ENCODE peak calls at places on chromosomes 1 and 21, in nine cellular contexts. T is ascending aorta; J is body of pancreas; B is CD4-positive, CD25-positive, alpha-beta regulatory T cell; E is neuronal stem cell; L is naive thymus-derived CD4-positive, alpha-beta T cell; R is IMR-90; V is heart right ventricle; S is GM23248. Q is an unnamed sample. For H3K4me1, the result is how much of the 10 kb centered on the place peaks cover.

GRCh38 chr1:91165033-91165654 is 143.3 kb upstream of the ZNF644 start:
- DNase-seq in T (peak), J (peak), B (peak), E (peak), L (peak), R (peak), V (peak), S (peak), Q (peak)

GRCh38 chr1:66676616-66677298 is 75.5 kb upstream of the DYNLT5 start:
- DNase-seq in T (no peak), J (no peak), B (no peak), E (no peak), L (no peak), R (peak), V (peak), S (peak), Q (no peak)

GRCh38 chr1:197671140-197671539 is 104.1 kb downstream of the DENND1B start:
- DNase-seq in T (no peak), J (no peak), B (no peak), E (no peak), L (no peak), R (peak), V (no peak), S (peak), Q (no peak)

GRCh38 chr1:6869002-6869380 is 83.7 kb downstream of the CAMTA1 start:
- DNase-seq in T (no peak), J (no peak), B (no peak), E (no peak), L (no peak), R (no peak), V (no peak), S (no peak), Q (no peak)

GRCh38 chr1:111203681-111204210 is 3.3 kb upstream of the DENND2D start:
- DNase-seq in T (peak), J (peak), B (peak), E (no peak), L (peak), R (no peak), V (peak), S (peak), Q (peak)

GRCh38 chr1:6599141-6599975 is 3.3 kb downstream of the KLHL21 start:
- DNase-seq in T (no peak), J (peak), B (peak), E (no peak), L (peak), R (no peak), V (no peak), S (peak), Q (peak)

GRCh38 chr1:17117451-17118265 is 1.6 kb downstream of the PADI2 start:
- DNase-seq in T (no peak), J (peak), B (no peak), E (no peak), L (no peak), R (no peak), V (no peak), S (no peak), Q (no peak)

GRCh38 chr1:26027716-26028489 is 6.3 kb downstream of the EXTL1 start:
- DNase-seq in T (no peak), J (no peak), B (no peak), E (no peak), L (no peak), R (no peak), V (no peak), S (peak), Q (no peak)

GRCh38 chr21:41631564-41632461 is 123.9 kb upstream of the TMPRSS2 start:
- DNase-seq in T (peak), J (peak), B (no peak), E (no peak), L (no peak), R (no peak), V (no peak), S (peak), Q (no peak)

GRCh38 chr1:167862432-167863076 is 51.4 kb downstream of the ADCY10 start:
- DNase-seq in T (no peak), J (no peak), B (no peak), E (no peak), L (no peak), R (peak), V (no peak), S (peak), Q (no peak)

GRCh38 chr1:66140072-66140471 is 347.4 kb downstream of the PDE4B start:
- DNase-seq in T (no peak), J (no peak), B (no peak), E (no peak), L (no peak), R (no peak), V (no peak), S (no peak), Q (no peak)

GRCh38 chr21:41758550-41758949 is 8.3 kb downstream of the RIPK4 start:
- DNase-seq in T (no peak), J (no peak), B (no peak), E (no peak), L (no peak), R (no peak), V (no peak), S (peak), Q (no peak)

GRCh38 chr1:167482184-167482583 is 36.1 kb downstream of the CD247 start:
- DNase-seq in T (peak), J (no peak), B (peak), E (no peak), L (peak), R (no peak), V (no peak), S (no peak), Q (no peak)

GRCh38 chr1:2019571-2020309 is 595 bp downstream of the GABRD start:
- DNase-seq in T (no peak), J (no peak), B (no peak), E (peak), L (no peak), R (no peak), V (no peak), S (peak), Q (no peak)

GRCh38 chr1:197838836-197839235 is 63.6 kb upstream of the DENND1B start:
- DNase-seq in T (no peak), J (no peak), B (no peak), E (no peak), L (no peak), R (peak), V (no peak), S (peak), Q (no peak)

GRCh38 chr1:17289756-17290155 is 18.2 kb upstream of the PADI4 start:
- DNase-seq in T (no peak), J (no peak), B (no peak), E (no peak), L (no peak), R (peak), V (no peak), S (peak), Q (no peak)

GRCh38 chr21:45922648-45923047 is 58.9 kb upstream of the COL6A1 start:
- DNase-seq in T (no peak), J (no peak), B (no peak), E (no peak), L (no peak), R (no peak), V (no peak), S (no peak), Q (no peak)

GRCh38 chr1:10473145-10473765 is 926 bp upstream of the DFFA start:
- DNase-seq in T (no peak), J (no peak), B (no peak), E (no peak), L (no peak), R (no peak), V (no peak), S (no peak), Q (no peak)

GRCh38 chr1:31434101-31434871 is 21.3 kb downstream of the SERINC2 start:
- DNase-seq in T (peak), J (no peak), B (no peak), E (no peak), L (no peak), R (no peak), V (no peak), S (no peak), Q (no peak)

GRCh38 chr1:161914595-161914994 is 109.1 kb downstream of the OLFML2B start:
- DNase-seq in T (no peak), J (no peak), B (no peak), E (no peak), L (no peak), R (no peak), V (no peak), S (no peak), Q (no peak)

GRCh38 chr1:223708001-223708359 is 4.4 kb upstream of the CAPN2 start:
- DNase-seq in T (peak), J (peak), B (no peak), E (no peak), L (no peak), R (no peak), V (no peak), S (no peak), Q (no peak)

GRCh38 chr1:181097242-181097641 is 8.7 kb downstream of the IER5 start:
- DNase-seq in T (no peak), J (no peak), B (no peak), E (no peak), L (no peak), R (peak), V (no peak), S (peak), Q (no peak)

GRCh38 chr1:181095260-181095659 is 6.8 kb downstream of the IER5 start:
- DNase-seq in T (no peak), J (no peak), B (no peak), E (no peak), L (no peak), R (no peak), V (no peak), S (no peak), Q (no peak)

GRCh38 chr1:181094402-181094801 is 5.9 kb downstream of the IER5 start:
- DNase-seq in T (no peak), J (no peak), B (no peak), E (no peak), L (no peak), R (no peak), V (no peak), S (no peak), Q (no peak)

GRCh38 chr1:181094813-181095212 is 6.3 kb downstream of the IER5 start:
- DNase-seq in T (peak), J (peak), B (no peak), E (no peak), L (no peak), R (peak), V (peak), S (peak), Q (no peak)

GRCh38 chr1:181095763-181096184 is 7.3 kb downstream of the IER5 start:
- DNase-seq in T (no peak), J (no peak), B (no peak), E (no peak), L (no peak), R (no peak), V (no peak), S (no peak), Q (no peak)
- H3K4me1 ChIP-seq in T (half or more), J (under half), B (under half), E (under half), L (under half), R (under half), V (half or more), S (half or more), Q (under half)

DNA sequence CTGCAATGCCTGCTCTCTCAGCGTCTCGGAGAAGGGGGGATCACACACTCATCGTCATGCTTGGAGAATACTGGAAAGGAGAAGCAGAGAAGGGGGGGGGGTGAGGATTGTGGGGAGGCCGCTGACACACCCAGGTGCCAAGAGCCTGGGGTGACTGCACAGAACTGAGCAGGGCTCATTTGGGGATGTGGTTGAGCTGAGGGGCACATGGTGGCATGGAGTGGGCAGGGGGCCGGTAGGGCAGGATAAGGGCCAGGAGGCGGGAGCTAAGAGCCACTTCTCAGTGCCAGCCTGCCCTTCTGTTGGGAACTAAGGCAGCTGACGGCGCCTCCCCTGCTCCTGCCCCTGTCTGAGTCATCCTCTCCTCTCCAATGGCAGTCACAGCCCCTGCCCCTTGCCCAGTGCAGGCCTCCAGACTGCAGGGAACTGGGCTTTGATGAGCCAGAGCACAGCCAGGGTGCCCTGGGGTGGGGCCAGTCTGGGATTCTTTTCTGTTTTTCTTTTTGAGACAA is 27.2 kb downstream of the MRPL37 start:
- DNase-seq in T (peak), J (peak), B (no peak), E (no peak), L (no peak), R (peak), V (no peak), S (peak), Q (no peak)
- H3K27ac ChIP-seq in T (peak), J (peak), B (no peak), E (no peak), L (no peak), R (no peak), V (no peak), S (peak), Q (no peak)

DNA sequence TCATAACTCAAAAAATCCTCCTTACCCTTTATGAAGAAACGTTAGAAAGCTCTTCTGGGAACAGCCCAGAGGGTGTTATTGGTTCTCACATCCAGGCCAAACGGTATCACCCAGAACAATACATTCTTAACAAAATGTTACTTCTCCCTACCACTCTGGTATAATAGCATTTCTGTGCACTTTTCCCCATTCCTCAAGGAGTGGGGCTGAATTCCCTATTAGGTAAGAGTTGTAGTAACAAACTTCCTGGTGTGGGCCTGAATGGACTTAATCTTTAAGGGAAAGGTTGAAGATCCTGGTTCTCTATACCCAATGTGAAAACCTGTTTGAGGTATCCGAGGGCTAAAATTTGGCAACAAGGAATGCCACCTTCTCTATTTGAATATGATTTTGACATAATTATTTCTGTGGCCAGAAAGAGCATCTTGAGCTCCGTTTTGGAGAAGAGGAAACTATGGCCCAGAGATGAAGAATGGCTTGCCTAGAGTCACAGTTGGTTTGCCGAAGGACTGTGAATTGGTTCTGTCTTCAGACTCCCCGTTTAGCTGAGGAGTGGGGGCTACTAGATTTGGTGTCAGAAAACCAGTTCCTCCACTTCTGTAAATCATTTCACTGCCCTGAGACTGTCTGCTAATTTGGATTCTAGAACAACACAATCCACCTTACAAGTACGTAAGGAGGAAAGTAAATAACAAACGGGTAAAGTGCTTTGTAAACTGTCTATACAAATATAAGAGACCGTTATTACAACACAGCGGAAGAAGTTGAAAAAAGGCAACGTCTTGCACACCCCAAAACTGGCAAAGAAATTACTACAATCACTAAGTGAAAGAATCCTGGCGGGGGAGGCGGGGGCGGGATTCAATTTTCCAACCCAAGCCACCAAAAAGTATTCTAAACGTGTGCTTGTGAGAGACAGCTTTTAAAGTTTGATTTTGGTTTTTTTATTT is 2.3 kb downstream of the ANP32E start:
- DNase-seq in T (peak), J (no peak), B (no peak), E (no peak), L (no peak), R (peak), V (no peak), S (peak), Q (peak)
- H3K4me3 ChIP-seq in T (peak), J (no peak), B (peak), E (peak), L (peak), R (peak), V (peak), S (peak), Q (peak)

DNA sequence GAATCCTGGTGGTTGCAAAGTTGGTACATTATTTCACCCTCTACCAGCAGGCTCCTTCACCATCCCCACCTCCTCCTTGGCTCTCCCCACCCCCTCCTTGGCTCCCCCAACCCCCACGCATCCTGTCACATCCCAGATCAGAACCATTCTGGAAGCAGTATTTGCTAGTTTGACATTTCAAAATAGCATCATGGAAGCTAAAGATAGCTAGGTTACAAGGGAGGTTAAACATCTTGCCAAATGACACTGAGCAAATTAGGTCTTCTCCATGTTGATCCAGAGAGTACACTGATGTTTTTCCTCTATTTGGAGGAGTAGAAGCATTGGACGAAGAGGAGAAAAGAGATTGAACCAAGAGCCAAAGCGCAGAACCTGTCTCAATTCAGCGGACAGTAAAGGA is 158.9 kb upstream of the FGGY start:
- DNase-seq in T (no peak), J (no peak), B (no peak), E (no peak), L (no peak), R (no peak), V (no peak), S (no peak), Q (no peak)
- H3K4me1 ChIP-seq in T (under half), J (under half), B (under half), E (under half), L (under half), R (under half), V (half or more), S (under half), Q (under half)

GRCh38 chr1:228989992-228990827 is 254.9 kb downstream of the RHOU start:
- DNase-seq in T (peak), J (peak), B (no peak), E (no peak), L (no peak), R (no peak), V (peak), S (no peak), Q (no peak)

GRCh38 chr1:228988655-228989054 is 253.4 kb downstream of the RHOU start:
- DNase-seq in T (peak), J (no peak), B (no peak), E (no peak), L (no peak), R (no peak), V (no peak), S (peak), Q (no peak)

GRCh38 chr1:228987736-228988506 is 252.6 kb downstream of the RHOU start:
- DNase-seq in T (peak), J (no peak), B (no peak), E (no peak), L (no peak), R (no peak), V (no peak), S (no peak), Q (no peak)

GRCh38 chr1:228989676-228989991 is 254.4 kb downstream of the RHOU start:
- DNase-seq in T (no peak), J (no peak), B (no peak), E (no peak), L (no peak), R (no peak), V (no peak), S (no peak), Q (no peak)

GRCh38 chr1:228989176-228989575 is 253.9 kb downstream of the RHOU start:
- DNase-seq in T (peak), J (no peak), B (no peak), E (no peak), L (no peak), R (no peak), V (no peak), S (no peak), Q (no peak)
- H3K27ac ChIP-seq in T (no peak), J (no peak), B (no peak), E (no peak), L (no peak), R (no peak), V (no peak), S (no peak), Q (no peak)

GRCh38 chr1:78787554-78787953 is 137.9 kb downstream of the IFI44 start:
- DNase-seq in T (no peak), J (no peak), B (no peak), E (no peak), L (no peak), R (peak), V (no peak), S (no peak), Q (no peak)
- H3K4me3 ChIP-seq in T (no peak), J (no peak), B (no peak), E (no peak), L (no peak), R (no peak), V (no peak), S (no peak), Q (no peak)

GRCh38 chr1:11805454-11806306 is at the start of the genes CLCN6 and MTHFR:
- DNase-seq in T (peak), J (peak), B (peak), E (peak), L (peak), R (peak), V (peak), S (peak), Q (peak)
- H3K4me1 ChIP-seq in T (under half), J (under half), B (half or more), E (under half), L (under half), R (under half), V (half or more), S (under half), Q (half or more)

GRCh38 chr1:32448773-32449456 is 16.0 kb upstream of the ZBTB8B start:
- DNase-seq in T (no peak), J (no peak), B (no peak), E (no peak), L (no peak), R (no peak), V (no peak), S (peak), Q (no peak)
- H3K27ac ChIP-seq in T (no peak), J (no peak), B (no peak), E (no peak), L (no peak), R (no peak), V (no peak), S (no peak), Q (peak)

Q was measured in CD8-positive, alpha-beta memory T cell.